ENCODE peak calls at places on chromosome 1, in four cellular contexts. V is ovary, A is ascending aorta, W is HCT116. F is an unnamed sample.
A peak's percentile ranks its signal among the peaks of the same experiment; 100 is the strongest.

GRCh38 chr1:110370827-110371226 is 20.0 kb downstream of the SLC16A4 start:
- DNase-seq in V (no peak), A (no peak), W (no peak), F (peak; percentile 27)

GRCh38 chr1:174954686-174955669 is 44.8 kb upstream of the CACYBP start:
- DNase-seq in V (no peak), A (no peak), W (no peak), F (no peak)

GRCh38 chr1:218985424-218985823 is 188.3 kb upstream of the LYPLAL1 start:
- DNase-seq in V (no peak), A (no peak), W (no peak), F (no peak)

GRCh38 chr1:33388989-33389771 is 41.7 kb downstream of the PHC2 start:
- DNase-seq in V (peak; percentile 62), A (no peak), W (no peak), F (peak; percentile 10)

GRCh38 chr1:181043025-181043880 is 9.5 kb downstream of the MR1 start:
- DNase-seq in V (no peak), A (no peak), W (no peak), F (no peak)

GRCh38 chr1:34268311-34269042 is 91.8 kb downstream of the C1orf94 start:
- DNase-seq in V (no peak), A (no peak), W (no peak), F (no peak)

GRCh38 chr1:200877839-200878551 is 5.2 kb downstream of the GPR25 start:
- DNase-seq in V (no peak), A (no peak), W (no peak), F (no peak)

GRCh38 chr1:6445062-6445763 is 20.6 kb downstream of the ESPN start:
- DNase-seq in V (no peak), A (no peak), W (no peak), F (peak; percentile 47)

GRCh38 chr1:94281361-94282142 is 44.2 kb upstream of the ARHGAP29 start:
- DNase-seq in V (no peak), A (no peak), W (peak; percentile 87), F (no peak)

GRCh38 chr1:187991944-187992343 is 1163.2 kb downstream of the PLA2G4A start:
- DNase-seq in V (no peak), A (no peak), W (no peak), F (no peak)

GRCh38 chr1:2867087-2867425 is 65.6 kb upstream of the TTC34 start:
- DNase-seq in V (no peak), A (no peak), W (no peak), F (no peak)

GRCh38 chr1:39609618-39610331 is 29.7 kb downstream of the HEYL start:
- DNase-seq in V (peak; percentile 70), A (no peak), W (peak; percentile 50), F (peak; percentile 48)

GRCh38 chr1:110672001-110672752 is 2.6 kb downstream of the KCNA3 start:
- DNase-seq in V (no peak), A (no peak), W (no peak), F (no peak)

GRCh38 chr1:24763671-24764070 is 18.4 kb downstream of the CLIC4 start:
- DNase-seq in V (no peak), A (no peak), W (no peak), F (no peak)

GRCh38 chr1:197696372-197696771 is 78.9 kb downstream of the DENND1B start:
- DNase-seq in V (no peak), A (no peak), W (no peak), F (no peak)

DNA sequence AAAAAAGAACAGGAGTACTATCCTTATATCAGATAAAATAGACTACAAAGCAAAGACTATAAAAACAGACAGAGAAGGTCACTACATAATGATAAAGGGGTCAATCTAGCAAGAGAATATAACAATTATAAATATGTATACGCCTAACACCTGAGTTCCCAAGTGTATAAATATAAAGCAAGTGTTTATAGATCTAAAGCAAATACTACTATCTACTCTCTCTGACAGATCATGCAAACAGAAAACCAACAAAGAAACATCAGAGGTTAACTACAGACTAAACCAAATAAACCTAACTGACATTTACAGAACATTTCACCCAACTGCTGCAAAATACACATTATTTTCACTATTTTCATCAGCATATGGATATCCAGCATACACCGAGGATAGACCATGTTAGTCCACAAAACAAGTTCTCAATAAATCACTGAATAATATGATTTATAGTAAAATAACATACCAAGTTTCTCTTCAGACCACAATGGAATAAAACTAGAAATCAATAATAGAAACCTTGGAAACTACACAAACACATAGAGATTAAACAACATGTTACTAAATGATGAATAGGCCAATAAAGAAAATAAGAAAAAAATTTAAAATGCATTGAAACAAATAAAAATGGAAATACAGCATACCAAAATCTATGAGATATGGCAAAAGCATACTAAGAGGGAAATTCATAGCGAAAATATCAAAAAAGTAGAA is 22.7 kb downstream of the UCHL5 start:
- DNase-seq in V (no peak), A (no peak), W (no peak), F (no peak)
- H3K4me3 ChIP-seq in V (no peak overlapping the region), A (no peak overlapping the region), W (no peak overlapping the region), F (no peak overlapping the region)

GRCh38 chr1:199273837-199274379 is 635.1 kb downstream of the PTPRC start:
- DNase-seq in V (no peak), A (no peak), W (no peak), F (no peak)
- H3K4me3 ChIP-seq in V (no peak overlapping the region), A (no peak overlapping the region), W (no peak overlapping the region), F (no peak overlapping the region)

GRCh38 chr1:217059401-217059800 is 336.2 kb upstream of the ESRRG start:
- DNase-seq in V (no peak), A (no peak), W (no peak), F (no peak)
- H3K4me3 ChIP-seq in V (no peak overlapping the region), A (no peak overlapping the region), W (no peak overlapping the region), F (no peak overlapping the region)

GRCh38 chr1:12184008-12184681 is 17.4 kb downstream of the TNFRSF1B start:
- DNase-seq in V (peak; percentile 85), A (peak; percentile 64), W (no peak), F (peak; percentile 64)
- H3K4me3 ChIP-seq in V (no peak overlapping the region), A (peak overlapping the region; percentile 4), W (no peak overlapping the region), F (no peak overlapping the region)

GRCh38 chr1:202806845-202807366 is 1.3 kb downstream of the KDM5B start:
- DNase-seq in V (no peak), A (no peak), W (no peak), F (peak; percentile 26)
- H3K4me3 ChIP-seq in V (peak overlapping the region; percentile 68), A (peak overlapping the region; percentile 90), W (peak overlapping the region; percentile 82), F (peak overlapping the region; percentile 45)